ENCODE peak calls at places on chromosomes 6 and 20, in nine cellular contexts. One of them, this sample, is unnamed. For H3K4me1, the result is how much of the 10 kb centered on the place peaks cover.

GRCh38 chr6:101392561-101393230 is 812 bp upstream of the GRIK2 start:
- DNase-seq in PC-3: peak
- DNase-seq in SK-N-SH: peak
- DNase-seq in GM23338: peak
- DNase-seq in HCT116: no peak
- DNase-seq in GM23248: no peak
- DNase-seq in OCI-LY7: no peak
- DNase-seq in hepatocyte: no peak
- DNase-seq in MM.1S: no peak
- DNase-seq in this sample: no peak

GRCh38 chr6:11586574-11586973 is 49.0 kb downstream of the TMEM170B start:
- DNase-seq in PC-3: peak
- DNase-seq in SK-N-SH: no peak
- DNase-seq in GM23338: peak
- DNase-seq in HCT116: no peak
- DNase-seq in GM23248: peak
- DNase-seq in OCI-LY7: no peak
- DNase-seq in hepatocyte: peak
- DNase-seq in MM.1S: no peak
- DNase-seq in this sample: peak

GRCh38 chr6:170080828-170081368 is 210.0 kb downstream of the DLL1 start:
- DNase-seq in PC-3: no peak
- DNase-seq in SK-N-SH: no peak
- DNase-seq in GM23338: no peak
- DNase-seq in HCT116: no peak
- DNase-seq in GM23248: no peak
- DNase-seq in OCI-LY7: no peak
- DNase-seq in hepatocyte: no peak
- DNase-seq in MM.1S: no peak
- DNase-seq in this sample: peak

GRCh38 chr20:38599410-38599882 is 2.2 kb upstream of the ARHGAP40 start:
- DNase-seq in PC-3: peak
- DNase-seq in SK-N-SH: peak
- DNase-seq in GM23338: no peak
- DNase-seq in HCT116: no peak
- DNase-seq in GM23248: no peak
- DNase-seq in OCI-LY7: no peak
- DNase-seq in hepatocyte: peak
- DNase-seq in MM.1S: no peak
- DNase-seq in this sample: no peak

GRCh38 chr6:149098700-149099276 is 218.7 kb upstream of the TAB2 start:
- DNase-seq in PC-3: no peak
- DNase-seq in SK-N-SH: no peak
- DNase-seq in GM23338: no peak
- DNase-seq in HCT116: no peak
- DNase-seq in GM23248: no peak
- DNase-seq in OCI-LY7: no peak
- DNase-seq in hepatocyte: no peak
- DNase-seq in MM.1S: no peak
- DNase-seq in this sample: no peak

GRCh38 chr20:56362833-56363413 is 4.1 kb downstream of the FAM210B start:
- DNase-seq in PC-3: no peak
- DNase-seq in SK-N-SH: no peak
- DNase-seq in GM23338: peak
- DNase-seq in HCT116: no peak
- DNase-seq in GM23248: peak
- DNase-seq in OCI-LY7: no peak
- DNase-seq in hepatocyte: no peak
- DNase-seq in MM.1S: no peak
- DNase-seq in this sample: no peak

GRCh38 chr20:41456341-41456740 is 89.7 kb upstream of the EMILIN3 start:
- DNase-seq in PC-3: no peak
- DNase-seq in SK-N-SH: no peak
- DNase-seq in GM23338: no peak
- DNase-seq in HCT116: no peak
- DNase-seq in GM23248: peak
- DNase-seq in OCI-LY7: no peak
- DNase-seq in hepatocyte: no peak
- DNase-seq in MM.1S: no peak
- DNase-seq in this sample: no peak

GRCh38 chr20:36677422-36677771 is 31.4 kb upstream of the SLA2 start:
- DNase-seq in PC-3: no peak
- DNase-seq in SK-N-SH: no peak
- DNase-seq in GM23338: no peak
- DNase-seq in HCT116: no peak
- DNase-seq in GM23248: no peak
- DNase-seq in OCI-LY7: no peak
- DNase-seq in hepatocyte: no peak
- DNase-seq in MM.1S: no peak
- DNase-seq in this sample: no peak

GRCh38 chr6:17211101-17211500 is 70.1 kb upstream of the RBM24 start:
- DNase-seq in PC-3: no peak
- DNase-seq in SK-N-SH: no peak
- DNase-seq in GM23338: no peak
- DNase-seq in HCT116: no peak
- DNase-seq in GM23248: no peak
- DNase-seq in OCI-LY7: no peak
- DNase-seq in hepatocyte: no peak
- DNase-seq in MM.1S: no peak
- DNase-seq in this sample: no peak

GRCh38 chr20:43755390-43755789 is 28.6 kb upstream of the GTSF1L start:
- DNase-seq in PC-3: peak
- DNase-seq in SK-N-SH: no peak
- DNase-seq in GM23338: no peak
- DNase-seq in HCT116: no peak
- DNase-seq in GM23248: peak
- DNase-seq in OCI-LY7: no peak
- DNase-seq in hepatocyte: no peak
- DNase-seq in MM.1S: no peak
- DNase-seq in this sample: no peak

GRCh38 chr20:10507052-10507451 is 71.9 kb downstream of the SLX4IP start:
- DNase-seq in PC-3: no peak
- DNase-seq in SK-N-SH: no peak
- DNase-seq in GM23338: no peak
- DNase-seq in HCT116: no peak
- DNase-seq in GM23248: no peak
- DNase-seq in OCI-LY7: no peak
- DNase-seq in hepatocyte: no peak
- DNase-seq in MM.1S: no peak
- DNase-seq in this sample: no peak

GRCh38 chr6:115717472-115717871 is 343.2 kb downstream of the FRK start:
- DNase-seq in PC-3: no peak
- DNase-seq in SK-N-SH: no peak
- DNase-seq in GM23338: no peak
- DNase-seq in HCT116: no peak
- DNase-seq in GM23248: no peak
- DNase-seq in OCI-LY7: no peak
- DNase-seq in hepatocyte: no peak
- DNase-seq in MM.1S: no peak
- DNase-seq in this sample: no peak

GRCh38 chr20:46401478-46401860 is 4.9 kb downstream of the ELMO2 start:
- DNase-seq in PC-3: no peak
- DNase-seq in SK-N-SH: no peak
- DNase-seq in GM23338: no peak
- DNase-seq in HCT116: no peak
- DNase-seq in GM23248: no peak
- DNase-seq in OCI-LY7: no peak
- DNase-seq in hepatocyte: no peak
- DNase-seq in MM.1S: peak
- DNase-seq in this sample: no peak
- H3K4me1 ChIP-seq in PC-3: under half
- H3K4me1 ChIP-seq in SK-N-SH: under half
- H3K4me1 ChIP-seq in GM23338: under half
- H3K4me1 ChIP-seq in HCT116: under half
- H3K4me1 ChIP-seq in GM23248: under half
- H3K4me1 ChIP-seq in OCI-LY7: under half
- H3K4me1 ChIP-seq in hepatocyte: under half
- H3K4me1 ChIP-seq in MM.1S: half or more
- H3K4me1 ChIP-seq in this sample: under half

DNA sequence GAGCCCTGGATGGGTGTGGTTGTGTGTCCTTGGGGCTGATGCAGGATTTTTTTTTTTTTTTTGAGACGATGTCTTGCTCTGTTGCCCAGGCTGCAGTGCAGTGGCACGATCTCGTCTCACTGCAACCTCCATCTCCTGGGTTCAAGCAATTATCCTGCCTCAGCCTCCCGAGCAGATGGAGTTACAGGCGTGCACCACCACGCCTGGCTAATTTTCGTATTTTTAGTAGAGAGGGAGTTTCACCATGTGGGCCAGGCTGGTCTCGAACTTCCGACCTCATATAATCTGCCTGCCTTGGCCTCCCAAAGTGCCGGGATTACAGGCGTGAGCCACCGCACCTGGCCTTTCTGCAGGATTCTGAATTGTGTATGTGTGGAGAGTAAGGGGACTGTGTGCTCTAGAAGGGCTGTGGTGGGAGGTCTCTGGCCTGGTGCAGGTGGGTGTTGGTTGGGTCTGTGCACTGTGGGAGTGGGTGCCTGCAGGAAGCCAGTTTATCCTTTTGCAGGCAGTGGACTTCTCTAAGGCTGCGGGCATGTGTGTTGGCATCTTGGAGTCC is 11.0 kb upstream of the ID1 start:
- DNase-seq in PC-3: no peak
- DNase-seq in SK-N-SH: no peak
- DNase-seq in GM23338: no peak
- DNase-seq in HCT116: no peak
- DNase-seq in GM23248: no peak
- DNase-seq in OCI-LY7: no peak
- DNase-seq in hepatocyte: peak
- DNase-seq in MM.1S: no peak
- DNase-seq in this sample: no peak
- H3K4me3 ChIP-seq in PC-3: peak
- H3K4me3 ChIP-seq in SK-N-SH: no peak
- H3K4me3 ChIP-seq in GM23338: no peak
- H3K4me3 ChIP-seq in HCT116: peak
- H3K4me3 ChIP-seq in GM23248: no peak
- H3K4me3 ChIP-seq in OCI-LY7: no peak
- H3K4me3 ChIP-seq in hepatocyte: no peak
- H3K4me3 ChIP-seq in MM.1S: no peak
- H3K4me3 ChIP-seq in this sample: no peak

GRCh38 chr20:6411651-6412050 is 288.8 kb upstream of the FERMT1 start:
- DNase-seq in PC-3: no peak
- DNase-seq in SK-N-SH: no peak
- DNase-seq in GM23338: no peak
- DNase-seq in HCT116: no peak
- DNase-seq in GM23248: no peak
- DNase-seq in OCI-LY7: no peak
- DNase-seq in hepatocyte: no peak
- DNase-seq in MM.1S: no peak
- DNase-seq in this sample: no peak

GRCh38 chr20:6420336-6420735 is 297.5 kb upstream of the FERMT1 start:
- DNase-seq in PC-3: no peak
- DNase-seq in SK-N-SH: no peak
- DNase-seq in GM23338: no peak
- DNase-seq in HCT116: no peak
- DNase-seq in GM23248: no peak
- DNase-seq in OCI-LY7: no peak
- DNase-seq in hepatocyte: no peak
- DNase-seq in MM.1S: no peak
- DNase-seq in this sample: no peak

GRCh38 chr20:6418732-6419131 is 295.9 kb upstream of the FERMT1 start:
- DNase-seq in PC-3: peak
- DNase-seq in SK-N-SH: no peak
- DNase-seq in GM23338: no peak
- DNase-seq in HCT116: no peak
- DNase-seq in GM23248: no peak
- DNase-seq in OCI-LY7: no peak
- DNase-seq in hepatocyte: no peak
- DNase-seq in MM.1S: no peak
- DNase-seq in this sample: no peak

GRCh38 chr20:6421321-6422030 is 298.6 kb upstream of the FERMT1 start:
- DNase-seq in PC-3: no peak
- DNase-seq in SK-N-SH: no peak
- DNase-seq in GM23338: no peak
- DNase-seq in HCT116: no peak
- DNase-seq in GM23248: no peak
- DNase-seq in OCI-LY7: no peak
- DNase-seq in hepatocyte: no peak
- DNase-seq in MM.1S: no peak
- DNase-seq in this sample: no peak

GRCh38 chr20:6416371-6416770 is 293.5 kb upstream of the FERMT1 start:
- DNase-seq in PC-3: no peak
- DNase-seq in SK-N-SH: no peak
- DNase-seq in GM23338: peak
- DNase-seq in HCT116: no peak
- DNase-seq in GM23248: no peak
- DNase-seq in OCI-LY7: no peak
- DNase-seq in hepatocyte: no peak
- DNase-seq in MM.1S: no peak
- DNase-seq in this sample: no peak
- TF ChIP-seq EZH2phosphoT487 in PC-3: no peak
- TF ChIP-seq EZH2phosphoT487 in SK-N-SH: no peak
- TF ChIP-seq EZH2phosphoT487 in GM23338: no peak
- TF ChIP-seq EZH2phosphoT487 in HCT116: no peak
- TF ChIP-seq EZH2phosphoT487 in GM23248: no peak
- TF ChIP-seq EZH2phosphoT487 in OCI-LY7: no peak
- TF ChIP-seq EZH2phosphoT487 in hepatocyte: no peak
- TF ChIP-seq EZH2phosphoT487 in MM.1S: no peak
- TF ChIP-seq EZH2phosphoT487 in this sample: no peak

GRCh38 chr6:15270402-15270801 is 24.5 kb downstream of the JARID2 start:
- DNase-seq in PC-3: no peak
- DNase-seq in SK-N-SH: no peak
- DNase-seq in GM23338: no peak
- DNase-seq in HCT116: no peak
- DNase-seq in GM23248: no peak
- DNase-seq in OCI-LY7: no peak
- DNase-seq in hepatocyte: no peak
- DNase-seq in MM.1S: no peak
- DNase-seq in this sample: no peak

GRCh38 chr6:15268130-15268908 is 22.4 kb downstream of the JARID2 start:
- DNase-seq in PC-3: no peak
- DNase-seq in SK-N-SH: no peak
- DNase-seq in GM23338: peak
- DNase-seq in HCT116: no peak
- DNase-seq in GM23248: peak
- DNase-seq in OCI-LY7: no peak
- DNase-seq in hepatocyte: no peak
- DNase-seq in MM.1S: no peak
- DNase-seq in this sample: peak

GRCh38 chr6:15272562-15272961 is 26.7 kb downstream of the JARID2 start:
- DNase-seq in PC-3: no peak
- DNase-seq in SK-N-SH: no peak
- DNase-seq in GM23338: no peak
- DNase-seq in HCT116: no peak
- DNase-seq in GM23248: no peak
- DNase-seq in OCI-LY7: no peak
- DNase-seq in hepatocyte: no peak
- DNase-seq in MM.1S: no peak
- DNase-seq in this sample: no peak

GRCh38 chr6:15267221-15267620 is 21.4 kb downstream of the JARID2 start:
- DNase-seq in PC-3: no peak
- DNase-seq in SK-N-SH: no peak
- DNase-seq in GM23338: no peak
- DNase-seq in HCT116: no peak
- DNase-seq in GM23248: no peak
- DNase-seq in OCI-LY7: peak
- DNase-seq in hepatocyte: no peak
- DNase-seq in MM.1S: no peak
- DNase-seq in this sample: no peak

DNA sequence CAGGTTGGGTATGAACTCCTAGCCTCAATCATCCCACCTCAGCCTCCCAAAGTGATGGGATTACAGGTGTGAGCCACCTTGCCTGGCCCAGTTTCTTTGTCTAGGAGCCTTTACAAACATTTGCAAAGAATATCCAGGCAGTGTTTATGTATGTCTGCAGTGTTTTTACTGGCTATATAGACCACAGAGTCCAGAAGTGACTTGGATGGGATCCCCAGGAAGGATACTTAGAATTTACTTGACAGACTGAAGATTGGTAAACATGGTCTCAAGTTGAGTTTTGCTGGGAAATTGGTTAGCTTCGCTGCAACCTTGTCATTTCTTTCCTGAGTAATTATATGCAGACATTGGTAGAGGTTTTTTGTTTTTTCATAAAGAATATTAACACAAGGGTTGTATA is 23.8 kb downstream of the JARID2 start:
- DNase-seq in PC-3: no peak
- DNase-seq in SK-N-SH: no peak
- DNase-seq in GM23338: no peak
- DNase-seq in HCT116: no peak
- DNase-seq in GM23248: no peak
- DNase-seq in OCI-LY7: no peak
- DNase-seq in hepatocyte: no peak
- DNase-seq in MM.1S: no peak
- DNase-seq in this sample: no peak
- H3K4me1 ChIP-seq in PC-3: under half
- H3K4me1 ChIP-seq in SK-N-SH: under half
- H3K4me1 ChIP-seq in GM23338: half or more
- H3K4me1 ChIP-seq in HCT116: under half
- H3K4me1 ChIP-seq in GM23248: under half
- H3K4me1 ChIP-seq in OCI-LY7: half or more
- H3K4me1 ChIP-seq in hepatocyte: half or more
- H3K4me1 ChIP-seq in MM.1S: under half
- H3K4me1 ChIP-seq in this sample: half or more